ENCODE peak calls at places on chromosomes 5 and 9, in nine cellular contexts. F is tibial artery, L is psoas muscle, T is vagina, J is Peyer's patch, Z is esophagus squamous epithelium, M is kidney, B is left ventricle myocardium inferior, Q is lung. I is an unnamed sample. For H3K4me1, the result is how much of the 10 kb centered on the place peaks cover.

GRCh38 chr9:114214181-114214580 is 58.8 kb downstream of the COL27A1 start:
- DNase-seq in M (no peak), F (peak), B (peak), Q (no peak), T (no peak), Z (no peak), J (no peak), L (peak), I (peak)

GRCh38 chr5:180790020-180790419 is 12.6 kb downstream of the MGAT1 start:
- DNase-seq in Q (no peak), M (no peak), B (no peak), Z (no peak), L (no peak), J (no peak), F (no peak), T (no peak), I (no peak)

GRCh38 chr5:8050616-8051015 is 181.7 kb downstream of the MTRR start:
- DNase-seq in Z (no peak), F (no peak), M (no peak), T (no peak), L (no peak), B (no peak), Q (no peak), J (no peak), I (no peak)

GRCh38 chr9:84937086-84937670 is 267.6 kb downstream of the NTRK2 start:
- DNase-seq in B (no peak), J (no peak), M (no peak), F (no peak), Z (no peak), L (no peak), T (no peak), Q (no peak), I (no peak)

GRCh38 chr9:113626735-113627495 is 163.4 kb downstream of the RGS3 start:
- DNase-seq in B (peak), Q (no peak), L (no peak), T (no peak), M (no peak), F (peak), J (peak), Z (no peak), I (no peak)

GRCh38 chr5:116651653-116652052 is 77.0 kb upstream of the SEMA6A start:
- DNase-seq in T (no peak), M (no peak), B (no peak), Q (no peak), J (no peak), Z (no peak), L (no peak), F (no peak), I (no peak)

GRCh38 chr5:64418013-64418412 is 87.8 kb upstream of the RGS7BP start:
- DNase-seq in M (no peak), Z (no peak), Q (no peak), B (no peak), J (no peak), L (no peak), F (no peak), T (no peak), I (no peak)

GRCh38 chr5:96969401-96969800 is 33.5 kb downstream of the LNPEP start:
- DNase-seq in F (no peak), M (no peak), Q (no peak), L (no peak), Z (no peak), T (no peak), B (no peak), J (no peak), I (no peak)

GRCh38 chr5:172939561-172939960 is 19.7 kb upstream of the RPL26L1 start:
- DNase-seq in Z (no peak), M (peak), B (no peak), Q (no peak), J (peak), L (no peak), F (no peak), T (no peak), I (no peak)

GRCh38 chr9:118568704-118569103 is 800.5 kb downstream of the BRINP1 start:
- DNase-seq in T (no peak), Z (no peak), B (no peak), Q (no peak), J (no peak), M (no peak), L (no peak), F (no peak), I (no peak)

GRCh38 chr5:114419941-114420340 is 58.1 kb downstream of the KCNN2 start:
- DNase-seq in T (no peak), L (no peak), Z (no peak), J (no peak), B (no peak), F (no peak), M (no peak), Q (no peak), I (no peak)

GRCh38 chr5:111805071-111805470 is 48.1 kb upstream of the NREP start:
- DNase-seq in F (no peak), J (no peak), T (no peak), Q (no peak), M (no peak), B (no peak), Z (no peak), L (no peak), I (no peak)

GRCh38 chr9:24602687-24603352 is 57.1 kb upstream of the IZUMO3 start:
- DNase-seq in J (no peak), F (no peak), M (no peak), T (no peak), L (no peak), Q (no peak), Z (no peak), B (no peak), I (no peak)

GRCh38 chr9:69719368-69719767 is 40.4 kb downstream of the PTAR1 start:
- DNase-seq in M (no peak), Z (no peak), T (no peak), Q (no peak), F (no peak), L (no peak), B (no peak), J (no peak), I (no peak)

GRCh38 chr9:129481824-129482511 is 138.9 kb downstream of the C9orf50 start:
- DNase-seq in M (peak), T (no peak), J (no peak), F (peak), B (peak), L (no peak), Q (no peak), Z (no peak), I (no peak)

GRCh38 chr9:89137548-89138462 is 40.8 kb downstream of the SHC3 start:
- DNase-seq in M (peak), T (no peak), J (no peak), F (peak), Z (no peak), L (peak), Q (peak), B (peak), I (peak)

GRCh38 chr5:91955610-91956009 is 572.5 kb upstream of the ARRDC3 start:
- DNase-seq in Z (no peak), L (no peak), B (peak), F (no peak), J (no peak), Q (no peak), T (no peak), M (no peak), I (peak)

GRCh38 chr9:74414325-74414724 is 82.8 kb upstream of the RORB start:
- DNase-seq in M (peak), Q (no peak), Z (no peak), T (no peak), B (no peak), L (no peak), J (no peak), F (no peak), I (no peak)

GRCh38 chr5:77312411-77312810 is 101.9 kb downstream of the PDE8B start:
- DNase-seq in F (no peak), Q (no peak), Z (no peak), B (no peak), T (no peak), L (no peak), J (no peak), M (no peak), I (no peak)

GRCh38 chr9:109910616-109911568 is 130.9 kb downstream of the PALM2AKAP2 start:
- DNase-seq in Q (no peak), T (no peak), L (no peak), J (peak), B (no peak), F (no peak), Z (no peak), M (no peak), I (no peak)

GRCh38 chr9:1125741-1126140 is 75.6 kb downstream of the DMRT2 start:
- DNase-seq in J (no peak), Z (no peak), L (no peak), M (no peak), T (no peak), F (no peak), B (no peak), Q (no peak), I (no peak)

GRCh38 chr5:177376107-177376506 is 8.1 kb upstream of the SLC34A1 start:
- DNase-seq in J (no peak), F (no peak), M (no peak), T (no peak), L (no peak), B (no peak), Q (no peak), Z (no peak), I (no peak)

GRCh38 chr5:177378884-177379883 is 5.0 kb upstream of the SLC34A1 start:
- DNase-seq in J (no peak), L (no peak), B (no peak), T (no peak), Z (no peak), M (no peak), F (no peak), Q (no peak), I (no peak)

GRCh38 chr5:177374211-177374610 is 10.0 kb upstream of the SLC34A1 start:
- DNase-seq in L (no peak), B (no peak), T (no peak), Q (no peak), M (no peak), J (no peak), Z (no peak), F (no peak), I (no peak)

GRCh38 chr5:177380805-177381126 is 3.5 kb upstream of the SLC34A1 start:
- DNase-seq in M (no peak), J (no peak), B (no peak), T (no peak), Q (no peak), Z (no peak), L (no peak), F (no peak), I (no peak)

GRCh38 chr5:177377851-177378776 is 6.1 kb upstream of the SLC34A1 start:
- DNase-seq in F (no peak), Q (no peak), L (no peak), T (no peak), B (no peak), Z (no peak), J (no peak), M (no peak), I (no peak)
- TF ChIP-seq CTCF in F (no peak), Q (no peak), L (no peak), T (no peak), B (no peak), Z (no peak), J (no peak), M (no peak), I (no peak)

DNA sequence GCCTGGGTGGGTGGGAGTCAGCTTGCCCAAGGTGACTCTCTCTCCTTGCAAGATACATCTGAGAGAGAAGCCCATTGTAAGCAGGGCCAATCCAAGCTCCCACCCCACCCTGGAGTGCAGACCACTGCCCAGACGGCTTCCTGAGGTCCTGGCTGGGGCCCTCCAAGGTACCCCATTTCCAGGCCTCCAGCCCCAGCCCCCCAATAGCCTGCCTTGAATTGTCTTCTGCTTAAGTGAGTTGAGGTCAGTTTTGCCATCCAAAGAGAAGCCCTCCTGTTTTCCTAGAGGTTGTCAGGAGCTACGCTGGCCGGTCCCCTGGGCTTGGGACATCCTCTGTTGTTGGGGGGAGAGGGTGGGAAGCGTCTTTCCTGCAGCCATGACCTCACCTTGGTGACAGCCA is 52.6 kb downstream of the ADAMTS2 start:
- DNase-seq in F (no peak), T (no peak), L (no peak), J (peak), Z (no peak), B (no peak), M (peak), Q (no peak), I (no peak)
- H3K4me3 ChIP-seq in F (no peak), T (no peak), L (no peak), J (no peak), Z (no peak), B (no peak), M (no peak), Q (no peak), I (no peak)

GRCh38 chr9:127968046-127968445 is 12.7 kb downstream of the EEIG1 start:
- DNase-seq in B (peak), Z (no peak), L (no peak), J (peak), Q (no peak), T (no peak), F (no peak), M (peak), I (no peak)

GRCh38 chr9:127963359-127964064 is 17.3 kb downstream of the EEIG1 start:
- DNase-seq in L (no peak), M (peak), F (no peak), Q (no peak), J (no peak), B (no peak), T (no peak), Z (no peak), I (no peak)

GRCh38 chr9:127966416-127967150 is 14.2 kb downstream of the EEIG1 start:
- DNase-seq in B (peak), L (no peak), F (no peak), Q (no peak), J (no peak), T (no peak), M (no peak), Z (no peak), I (no peak)

GRCh38 chr9:127967151-127967809 is 13.5 kb downstream of the EEIG1 start:
- DNase-seq in Z (no peak), J (no peak), T (no peak), F (no peak), L (no peak), B (peak), Q (no peak), M (peak), I (no peak)

DNA sequence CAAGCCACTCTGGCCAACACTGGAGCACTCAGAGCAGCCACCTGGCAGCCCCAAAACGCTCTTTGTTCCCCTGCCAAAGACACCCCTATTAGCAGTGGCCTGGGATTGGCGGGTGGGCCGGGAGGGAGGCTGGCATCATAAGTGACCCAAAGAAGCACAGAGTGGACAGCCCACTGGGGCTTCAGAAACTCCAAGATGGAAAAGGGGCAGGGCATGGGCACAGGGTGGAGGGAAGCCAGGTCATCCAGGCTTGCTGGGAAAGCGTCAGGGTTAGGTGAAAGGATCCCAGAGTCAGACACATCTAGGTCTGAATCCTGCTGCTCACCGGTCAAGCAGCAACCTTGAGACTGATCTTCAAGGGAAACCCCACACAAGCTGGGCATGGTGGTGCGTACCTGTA is 14.8 kb downstream of the EEIG1 start:
- DNase-seq in J (no peak), Q (no peak), F (no peak), L (no peak), Z (no peak), M (no peak), B (no peak), T (no peak), I (no peak)
- H3K4me1 ChIP-seq in J (half or more), Q (under half), F (half or more), L (half or more), Z (half or more), M (half or more), B (half or more), T (half or more), I (under half)

GRCh38 chr5:30960041-30960440 is 233.4 kb upstream of the CDH6 start:
- DNase-seq in M (no peak), B (no peak), Z (no peak), Q (no peak), J (no peak), F (no peak), L (no peak), T (no peak), I (no peak)

GRCh38 chr5:30957591-30957990 is 235.9 kb upstream of the CDH6 start:
- DNase-seq in B (no peak), M (no peak), F (no peak), Q (no peak), T (no peak), L (no peak), J (no peak), Z (no peak), I (no peak)

GRCh38 chr5:30956251-30956650 is 237.2 kb upstream of the CDH6 start:
- DNase-seq in T (no peak), Q (no peak), L (no peak), F (no peak), M (no peak), B (no peak), Z (no peak), J (no peak), I (no peak)

GRCh38 chr5:30959238-30959637 is 234.2 kb upstream of the CDH6 start:
- DNase-seq in M (no peak), T (no peak), F (no peak), L (no peak), J (no peak), Z (no peak), B (no peak), Q (no peak), I (no peak)
- TF ChIP-seq CTCF in M (no peak), T (no peak), F (no peak), L (no peak), J (no peak), Z (no peak), B (no peak), Q (no peak), I (no peak)

DNA sequence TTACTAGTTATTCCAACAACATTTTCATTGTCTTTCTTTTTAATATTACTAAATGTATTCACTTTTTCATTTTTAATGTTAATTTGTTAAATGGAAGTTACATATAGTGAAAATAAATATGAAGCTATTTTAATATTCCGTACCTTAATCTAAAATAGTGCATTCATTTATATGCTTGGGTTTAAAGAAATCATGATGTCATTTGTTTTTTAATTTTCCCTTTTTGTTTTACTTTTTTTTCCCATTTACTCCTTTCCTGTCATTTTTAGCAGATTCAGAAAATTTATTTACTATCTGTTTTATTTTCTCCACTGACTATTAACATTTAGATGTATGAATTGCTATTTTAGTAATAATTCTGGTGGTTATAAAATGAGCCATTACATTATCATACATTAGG is 183.0 kb upstream of the CDH9 start:
- DNase-seq in M (no peak), Q (no peak), Z (no peak), J (no peak), T (no peak), F (no peak), B (no peak), L (no peak), I (no peak)
- H3K4me3 ChIP-seq in M (no peak), Q (no peak), Z (no peak), J (no peak), T (no peak), F (no peak), B (no peak), L (no peak), I (no peak)

GRCh38 chr5:13921573-13921972 is 22.9 kb downstream of the DNAH5 start:
- DNase-seq in Q (no peak), T (no peak), J (no peak), F (no peak), L (no peak), Z (no peak), B (no peak), M (no peak), I (no peak)
- H3K4me1 ChIP-seq in Q (under half), T (under half), J (under half), F (under half), L (under half), Z (under half), B (under half), M (under half), I (under half)

GRCh38 chr9:124357591-124358361 is 57.5 kb downstream of the PSMB7 start:
- DNase-seq in T (peak), Z (no peak), M (peak), L (no peak), F (no peak), J (no peak), Q (no peak), B (no peak), I (no peak)
- TF ChIP-seq CTCF in T (no peak), Z (no peak), M (no peak), L (no peak), F (no peak), J (no peak), Q (no peak), B (no peak), I (no peak)

DNA sequence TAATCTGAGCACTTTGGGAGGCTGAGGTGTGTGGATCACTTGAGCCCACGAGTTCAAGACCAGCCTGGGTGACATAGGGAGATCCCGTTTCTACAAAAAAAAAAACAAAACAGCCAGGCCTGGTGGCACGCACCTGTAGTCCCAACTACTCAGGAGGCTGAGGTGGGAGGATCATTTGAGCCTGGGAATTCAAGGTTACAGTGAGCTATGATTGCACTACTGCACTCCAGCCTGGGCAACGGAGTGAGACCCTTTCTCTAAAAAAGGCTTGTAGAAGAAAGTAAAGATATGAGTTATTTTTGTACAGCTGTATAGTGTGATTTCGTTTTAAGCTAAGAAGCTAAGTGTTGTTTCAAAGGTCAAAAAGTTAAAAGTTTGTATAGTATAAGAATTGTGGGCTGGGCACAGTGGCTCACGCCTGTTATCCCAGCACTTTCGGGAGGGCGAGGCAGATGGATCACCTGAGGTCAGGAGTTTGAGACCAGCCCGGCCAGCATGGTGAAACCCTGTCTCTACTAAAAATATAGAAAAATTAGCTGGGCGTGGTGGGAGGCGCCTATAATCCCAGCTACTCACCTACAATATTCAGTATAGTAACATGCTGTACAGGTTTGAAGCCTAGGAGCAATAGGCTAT is 18.8 kb downstream of the UBE2R2 start:
- DNase-seq in J (no peak), M (no peak), B (no peak), Z (no peak), F (no peak), Q (no peak), T (no peak), L (no peak), I (peak)
- H3K4me3 ChIP-seq in J (no peak), M (no peak), B (no peak), Z (no peak), F (no peak), Q (no peak), T (no peak), L (no peak), I (no peak)

I was measured in right atrium auricular region.